ENCODE peak calls at places on chromosomes 7 and 10, in seven cellular contexts. One of them, this sample, is unnamed.

GRCh38 chr10:121880842-121881423 is 46.9 kb downstream of the ATE1 start:
- DNase-seq in fibroblast of mammary gland: peak
- DNase-seq in A549: no peak
- DNase-seq in neural crest cell: no peak
- DNase-seq in mammary epithelial cell: no peak
- DNase-seq in SK-N-SH: no peak
- DNase-seq in coronary artery: no peak
- DNase-seq in this sample: no peak

GRCh38 chr10:22433875-22434274 is 88.6 kb downstream of the SPAG6 start:
- DNase-seq in fibroblast of mammary gland: peak
- DNase-seq in A549: peak
- DNase-seq in neural crest cell: no peak
- DNase-seq in mammary epithelial cell: peak
- DNase-seq in SK-N-SH: no peak
- DNase-seq in coronary artery: no peak
- DNase-seq in this sample: no peak

GRCh38 chr10:118940386-118940785 is 89.1 kb upstream of the NANOS1 start:
- DNase-seq in fibroblast of mammary gland: peak
- DNase-seq in A549: no peak
- DNase-seq in neural crest cell: no peak
- DNase-seq in mammary epithelial cell: no peak
- DNase-seq in SK-N-SH: no peak
- DNase-seq in coronary artery: no peak
- DNase-seq in this sample: no peak

GRCh38 chr7:140230517-140230861 is 53.7 kb upstream of the KDM7A start:
- DNase-seq in fibroblast of mammary gland: no peak
- DNase-seq in A549: no peak
- DNase-seq in neural crest cell: no peak
- DNase-seq in mammary epithelial cell: no peak
- DNase-seq in SK-N-SH: peak
- DNase-seq in coronary artery: no peak
- DNase-seq in this sample: peak

GRCh38 chr7:55420535-55420934 is 55.4 kb downstream of the LANCL2 start:
- DNase-seq in fibroblast of mammary gland: peak
- DNase-seq in A549: no peak
- DNase-seq in neural crest cell: no peak
- DNase-seq in mammary epithelial cell: no peak
- DNase-seq in SK-N-SH: no peak
- DNase-seq in coronary artery: no peak
- DNase-seq in this sample: no peak

GRCh38 chr7:147406521-147407115 is 1183.9 kb upstream of the C7orf33 start:
- DNase-seq in fibroblast of mammary gland: peak
- DNase-seq in A549: no peak
- DNase-seq in neural crest cell: no peak
- DNase-seq in mammary epithelial cell: no peak
- DNase-seq in SK-N-SH: no peak
- DNase-seq in coronary artery: no peak
- DNase-seq in this sample: no peak

GRCh38 chr7:17745588-17745987 is 194.7 kb downstream of the SNX13 start:
- DNase-seq in fibroblast of mammary gland: no peak
- DNase-seq in A549: no peak
- DNase-seq in neural crest cell: no peak
- DNase-seq in mammary epithelial cell: no peak
- DNase-seq in SK-N-SH: no peak
- DNase-seq in coronary artery: no peak
- DNase-seq in this sample: no peak

GRCh38 chr7:34158311-34158710 is 253.0 kb downstream of the BMPER start:
- DNase-seq in fibroblast of mammary gland: peak
- DNase-seq in A549: no peak
- DNase-seq in neural crest cell: no peak
- DNase-seq in mammary epithelial cell: no peak
- DNase-seq in SK-N-SH: no peak
- DNase-seq in coronary artery: no peak
- DNase-seq in this sample: no peak

GRCh38 chr10:29649561-29650551 is 15.1 kb upstream of the SVIL start:
- DNase-seq in fibroblast of mammary gland: peak
- DNase-seq in A549: no peak
- DNase-seq in neural crest cell: no peak
- DNase-seq in mammary epithelial cell: no peak
- DNase-seq in SK-N-SH: no peak
- DNase-seq in coronary artery: no peak
- DNase-seq in this sample: no peak

GRCh38 chr10:80771902-80772555 is 234.3 kb downstream of the SH2D4B start:
- DNase-seq in fibroblast of mammary gland: no peak
- DNase-seq in A549: no peak
- DNase-seq in neural crest cell: no peak
- DNase-seq in mammary epithelial cell: no peak
- DNase-seq in SK-N-SH: no peak
- DNase-seq in coronary artery: no peak
- DNase-seq in this sample: no peak

GRCh38 chr7:1620835-1621234 is 49.2 kb upstream of the ELFN1 start:
- DNase-seq in fibroblast of mammary gland: no peak
- DNase-seq in A549: no peak
- DNase-seq in neural crest cell: no peak
- DNase-seq in mammary epithelial cell: no peak
- DNase-seq in SK-N-SH: peak
- DNase-seq in coronary artery: no peak
- DNase-seq in this sample: no peak

GRCh38 chr10:60870803-60871202 is 73.2 kb downstream of the RHOBTB1 start:
- DNase-seq in fibroblast of mammary gland: no peak
- DNase-seq in A549: no peak
- DNase-seq in neural crest cell: no peak
- DNase-seq in mammary epithelial cell: no peak
- DNase-seq in SK-N-SH: no peak
- DNase-seq in coronary artery: no peak
- DNase-seq in this sample: no peak

GRCh38 chr10:45470098-45471012 is 96.3 kb downstream of the ALOX5 start:
- DNase-seq in fibroblast of mammary gland: peak
- DNase-seq in A549: no peak
- DNase-seq in neural crest cell: no peak
- DNase-seq in mammary epithelial cell: peak
- DNase-seq in SK-N-SH: peak
- DNase-seq in coronary artery: no peak
- DNase-seq in this sample: no peak

GRCh38 chr10:79066460-79067240 is 2.1 kb upstream of the ZMIZ1 start:
- DNase-seq in fibroblast of mammary gland: peak
- DNase-seq in A549: peak
- DNase-seq in neural crest cell: peak
- DNase-seq in mammary epithelial cell: peak
- DNase-seq in SK-N-SH: peak
- DNase-seq in coronary artery: no peak
- DNase-seq in this sample: peak

GRCh38 chr7:99679400-99680191 is at the start of gene CYP3A5:
- DNase-seq in fibroblast of mammary gland: peak
- DNase-seq in A549: no peak
- DNase-seq in neural crest cell: no peak
- DNase-seq in mammary epithelial cell: no peak
- DNase-seq in SK-N-SH: no peak
- DNase-seq in coronary artery: no peak
- DNase-seq in this sample: peak

GRCh38 chr7:101365956-101366355 is 3.3 kb downstream of the COL26A1 start:
- DNase-seq in fibroblast of mammary gland: no peak
- DNase-seq in A549: no peak
- DNase-seq in neural crest cell: no peak
- DNase-seq in mammary epithelial cell: no peak
- DNase-seq in SK-N-SH: no peak
- DNase-seq in coronary artery: no peak
- DNase-seq in this sample: no peak

GRCh38 chr7:101368422-101369165 is 5.9 kb downstream of the COL26A1 start:
- DNase-seq in fibroblast of mammary gland: no peak
- DNase-seq in A549: no peak
- DNase-seq in neural crest cell: no peak
- DNase-seq in mammary epithelial cell: no peak
- DNase-seq in SK-N-SH: no peak
- DNase-seq in coronary artery: no peak
- DNase-seq in this sample: no peak

GRCh38 chr7:101370836-101371235 is 8.2 kb downstream of the COL26A1 start:
- DNase-seq in fibroblast of mammary gland: no peak
- DNase-seq in A549: no peak
- DNase-seq in neural crest cell: no peak
- DNase-seq in mammary epithelial cell: peak
- DNase-seq in SK-N-SH: no peak
- DNase-seq in coronary artery: no peak
- DNase-seq in this sample: no peak

GRCh38 chr7:101363734-101364374 is 1.2 kb downstream of the COL26A1 start:
- DNase-seq in fibroblast of mammary gland: peak
- DNase-seq in A549: peak
- DNase-seq in neural crest cell: peak
- DNase-seq in mammary epithelial cell: peak
- DNase-seq in SK-N-SH: peak
- DNase-seq in coronary artery: no peak
- DNase-seq in this sample: peak

GRCh38 chr7:101367676-101368075 is 5.0 kb downstream of the COL26A1 start:
- DNase-seq in fibroblast of mammary gland: no peak
- DNase-seq in A549: no peak
- DNase-seq in neural crest cell: no peak
- DNase-seq in mammary epithelial cell: peak
- DNase-seq in SK-N-SH: no peak
- DNase-seq in coronary artery: no peak
- DNase-seq in this sample: no peak
- TF ChIP-seq CTCF in fibroblast of mammary gland: no peak
- TF ChIP-seq CTCF in A549: no peak
- TF ChIP-seq CTCF in neural crest cell: no peak
- TF ChIP-seq CTCF in mammary epithelial cell: no peak
- TF ChIP-seq CTCF in SK-N-SH: no peak
- TF ChIP-seq CTCF in coronary artery: no peak
- TF ChIP-seq CTCF in this sample: no peak

GRCh38 chr7:21305455-21306235 is 122.2 kb upstream of the SP4 start:
- DNase-seq in fibroblast of mammary gland: no peak
- DNase-seq in A549: no peak
- DNase-seq in neural crest cell: no peak
- DNase-seq in mammary epithelial cell: peak
- DNase-seq in SK-N-SH: no peak
- DNase-seq in coronary artery: no peak
- DNase-seq in this sample: no peak

GRCh38 chr7:21304836-21305235 is 123.0 kb upstream of the SP4 start:
- DNase-seq in fibroblast of mammary gland: no peak
- DNase-seq in A549: no peak
- DNase-seq in neural crest cell: no peak
- DNase-seq in mammary epithelial cell: no peak
- DNase-seq in SK-N-SH: no peak
- DNase-seq in coronary artery: no peak
- DNase-seq in this sample: no peak

GRCh38 chr7:21299766-21300165 is 128.1 kb upstream of the SP4 start:
- DNase-seq in fibroblast of mammary gland: no peak
- DNase-seq in A549: no peak
- DNase-seq in neural crest cell: no peak
- DNase-seq in mammary epithelial cell: no peak
- DNase-seq in SK-N-SH: no peak
- DNase-seq in coronary artery: no peak
- DNase-seq in this sample: no peak

GRCh38 chr7:21300692-21301091 is 127.2 kb upstream of the SP4 start:
- DNase-seq in fibroblast of mammary gland: no peak
- DNase-seq in A549: peak
- DNase-seq in neural crest cell: no peak
- DNase-seq in mammary epithelial cell: no peak
- DNase-seq in SK-N-SH: peak
- DNase-seq in coronary artery: no peak
- DNase-seq in this sample: peak
- TF ChIP-seq CTCF in fibroblast of mammary gland: no peak
- TF ChIP-seq CTCF in A549: no peak
- TF ChIP-seq CTCF in neural crest cell: peak
- TF ChIP-seq CTCF in mammary epithelial cell: peak
- TF ChIP-seq CTCF in SK-N-SH: peak
- TF ChIP-seq CTCF in coronary artery: no peak
- TF ChIP-seq CTCF in this sample: peak

GRCh38 chr7:44375926-44376342 is 50.5 kb upstream of the CAMK2B start:
- DNase-seq in fibroblast of mammary gland: no peak
- DNase-seq in A549: no peak
- DNase-seq in neural crest cell: no peak
- DNase-seq in mammary epithelial cell: no peak
- DNase-seq in SK-N-SH: no peak
- DNase-seq in coronary artery: no peak
- DNase-seq in this sample: no peak

GRCh38 chr7:44377134-44377463 is 51.7 kb upstream of the CAMK2B start:
- DNase-seq in fibroblast of mammary gland: no peak
- DNase-seq in A549: no peak
- DNase-seq in neural crest cell: no peak
- DNase-seq in mammary epithelial cell: no peak
- DNase-seq in SK-N-SH: no peak
- DNase-seq in coronary artery: no peak
- DNase-seq in this sample: no peak

GRCh38 chr7:44374007-44374763 is 48.8 kb upstream of the CAMK2B start:
- DNase-seq in fibroblast of mammary gland: no peak
- DNase-seq in A549: no peak
- DNase-seq in neural crest cell: no peak
- DNase-seq in mammary epithelial cell: no peak
- DNase-seq in SK-N-SH: no peak
- DNase-seq in coronary artery: no peak
- DNase-seq in this sample: no peak

GRCh38 chr7:44376429-44377133 is 51.2 kb upstream of the CAMK2B start:
- DNase-seq in fibroblast of mammary gland: no peak
- DNase-seq in A549: no peak
- DNase-seq in neural crest cell: no peak
- DNase-seq in mammary epithelial cell: no peak
- DNase-seq in SK-N-SH: peak
- DNase-seq in coronary artery: no peak
- DNase-seq in this sample: no peak

GRCh38 chr7:44375236-44375699 is 49.9 kb upstream of the CAMK2B start:
- DNase-seq in fibroblast of mammary gland: no peak
- DNase-seq in A549: no peak
- DNase-seq in neural crest cell: no peak
- DNase-seq in mammary epithelial cell: no peak
- DNase-seq in SK-N-SH: peak
- DNase-seq in coronary artery: no peak
- DNase-seq in this sample: peak
- TF ChIP-seq CTCF in fibroblast of mammary gland: peak
- TF ChIP-seq CTCF in A549: peak
- TF ChIP-seq CTCF in neural crest cell: peak
- TF ChIP-seq CTCF in mammary epithelial cell: peak
- TF ChIP-seq CTCF in SK-N-SH: peak
- TF ChIP-seq CTCF in coronary artery: no peak
- TF ChIP-seq CTCF in this sample: peak

GRCh38 chr10:98748298-98748697 is 301.6 kb upstream of the HPS1 start:
- DNase-seq in fibroblast of mammary gland: peak
- DNase-seq in A549: no peak
- DNase-seq in neural crest cell: peak
- DNase-seq in mammary epithelial cell: peak
- DNase-seq in SK-N-SH: peak
- DNase-seq in coronary artery: no peak
- DNase-seq in this sample: peak
- TF ChIP-seq CTCF in fibroblast of mammary gland: peak
- TF ChIP-seq CTCF in A549: no peak
- TF ChIP-seq CTCF in neural crest cell: peak
- TF ChIP-seq CTCF in mammary epithelial cell: peak
- TF ChIP-seq CTCF in SK-N-SH: peak
- TF ChIP-seq CTCF in coronary artery: no peak
- TF ChIP-seq CTCF in this sample: peak

DNA sequence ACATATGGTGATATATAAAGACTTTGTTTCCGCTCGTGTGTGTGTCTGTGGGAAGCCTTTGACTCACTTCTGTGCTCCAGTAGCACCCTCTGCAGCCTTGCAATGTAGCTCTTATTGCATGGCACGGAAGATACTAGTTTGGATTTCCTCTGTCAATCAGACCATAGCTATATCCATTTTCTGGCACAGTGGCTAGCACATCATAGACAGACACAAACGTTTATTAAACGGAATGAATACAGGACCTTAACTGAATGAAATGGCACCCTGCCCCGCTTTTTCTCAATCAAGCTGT is 124.0 kb upstream of the PTPN20 start:
- DNase-seq in fibroblast of mammary gland: peak
- DNase-seq in A549: peak
- DNase-seq in neural crest cell: no peak
- DNase-seq in mammary epithelial cell: peak
- DNase-seq in SK-N-SH: peak
- DNase-seq in coronary artery: no peak
- DNase-seq in this sample: peak
- TF ChIP-seq CTCF in fibroblast of mammary gland: peak
- TF ChIP-seq CTCF in A549: no peak
- TF ChIP-seq CTCF in neural crest cell: no peak
- TF ChIP-seq CTCF in mammary epithelial cell: no peak
- TF ChIP-seq CTCF in SK-N-SH: peak
- TF ChIP-seq CTCF in coronary artery: no peak
- TF ChIP-seq CTCF in this sample: no peak

This sample was measured in Calu3.